ENCODE peak calls at places on chromosomes 13 and 19, in seven cellular contexts. One of them, this sample, is unnamed.

GRCh38 chr19:444677-445210 is 16.1 kb downstream of the SHC2 start:
- DNase-seq in MM.1S: no peak
- DNase-seq in substantia nigra: no peak
- DNase-seq in tibial nerve: no peak
- DNase-seq in uterus: no peak
- DNase-seq in testis: no peak
- DNase-seq in H1: no peak
- DNase-seq in this sample: no peak

GRCh38 chr13:113216165-113217056 is 7.0 kb downstream of the CUL4A start:
- DNase-seq in substantia nigra: no peak
- DNase-seq in MM.1S: no peak
- DNase-seq in testis: no peak
- DNase-seq in H1: no peak
- DNase-seq in uterus: no peak
- DNase-seq in tibial nerve: no peak
- DNase-seq in this sample: no peak

GRCh38 chr13:98653471-98653985 is 76.6 kb upstream of the STK24 start:
- DNase-seq in MM.1S: peak
- DNase-seq in H1: peak
- DNase-seq in tibial nerve: peak
- DNase-seq in uterus: peak
- DNase-seq in substantia nigra: peak
- DNase-seq in testis: peak
- DNase-seq in this sample: peak

GRCh38 chr13:112204881-112205327 is 138.0 kb downstream of the SOX1 start:
- DNase-seq in MM.1S: no peak
- DNase-seq in substantia nigra: no peak
- DNase-seq in tibial nerve: no peak
- DNase-seq in uterus: no peak
- DNase-seq in testis: no peak
- DNase-seq in H1: peak
- DNase-seq in this sample: no peak

GRCh38 chr13:31870511-31870910 is 131.2 kb downstream of the RXFP2 start:
- DNase-seq in substantia nigra: no peak
- DNase-seq in H1: no peak
- DNase-seq in uterus: no peak
- DNase-seq in MM.1S: no peak
- DNase-seq in testis: no peak
- DNase-seq in tibial nerve: no peak
- DNase-seq in this sample: no peak

GRCh38 chr19:14091885-14092462 is 1.4 kb upstream of the SAMD1 start:
- DNase-seq in substantia nigra: no peak
- DNase-seq in uterus: no peak
- DNase-seq in H1: peak
- DNase-seq in MM.1S: no peak
- DNase-seq in tibial nerve: no peak
- DNase-seq in testis: no peak
- DNase-seq in this sample: no peak

GRCh38 chr13:102589291-102589822 is 7.4 kb upstream of the TPP2 start:
- DNase-seq in H1: no peak
- DNase-seq in MM.1S: no peak
- DNase-seq in tibial nerve: no peak
- DNase-seq in uterus: no peak
- DNase-seq in testis: no peak
- DNase-seq in substantia nigra: no peak
- DNase-seq in this sample: no peak

GRCh38 chr13:98835156-98835555 is 82.7 kb upstream of the SLC15A1 start:
- DNase-seq in tibial nerve: no peak
- DNase-seq in testis: no peak
- DNase-seq in MM.1S: no peak
- DNase-seq in H1: no peak
- DNase-seq in uterus: no peak
- DNase-seq in substantia nigra: no peak
- DNase-seq in this sample: no peak

GRCh38 chr19:18590273-18591272 is 2.0 kb downstream of the REX1BD start:
- DNase-seq in substantia nigra: peak
- DNase-seq in tibial nerve: peak
- DNase-seq in H1: peak
- DNase-seq in uterus: no peak
- DNase-seq in MM.1S: no peak
- DNase-seq in testis: peak
- DNase-seq in this sample: no peak

GRCh38 chr13:100872761-100873160 is 198.2 kb upstream of the TMTC4 start:
- DNase-seq in MM.1S: no peak
- DNase-seq in tibial nerve: no peak
- DNase-seq in H1: no peak
- DNase-seq in substantia nigra: no peak
- DNase-seq in testis: no peak
- DNase-seq in uterus: no peak
- DNase-seq in this sample: no peak

GRCh38 chr19:22422220-22422619 is at the start of gene ZNF98:
- DNase-seq in MM.1S: no peak
- DNase-seq in substantia nigra: peak
- DNase-seq in H1: no peak
- DNase-seq in testis: peak
- DNase-seq in tibial nerve: no peak
- DNase-seq in uterus: peak
- DNase-seq in this sample: no peak

GRCh38 chr13:101053289-101053688 is 363.0 kb downstream of the NALCN start:
- DNase-seq in MM.1S: no peak
- DNase-seq in substantia nigra: no peak
- DNase-seq in H1: no peak
- DNase-seq in uterus: no peak
- DNase-seq in tibial nerve: no peak
- DNase-seq in testis: no peak
- DNase-seq in this sample: no peak

GRCh38 chr13:84126671-84127171 is 244.4 kb upstream of the SLITRK1 start:
- DNase-seq in uterus: no peak
- DNase-seq in substantia nigra: no peak
- DNase-seq in MM.1S: peak
- DNase-seq in testis: no peak
- DNase-seq in H1: no peak
- DNase-seq in tibial nerve: no peak
- DNase-seq in this sample: no peak

GRCh38 chr19:47035495-47036232 is 12.8 kb downstream of the TMEM160 start:
- DNase-seq in uterus: peak
- DNase-seq in H1: peak
- DNase-seq in MM.1S: peak
- DNase-seq in testis: peak
- DNase-seq in substantia nigra: peak
- DNase-seq in tibial nerve: peak
- DNase-seq in this sample: peak

GRCh38 chr19:5627395-5627904 is 4.6 kb downstream of the SAFB start:
- DNase-seq in MM.1S: no peak
- DNase-seq in H1: no peak
- DNase-seq in substantia nigra: peak
- DNase-seq in testis: peak
- DNase-seq in uterus: peak
- DNase-seq in tibial nerve: peak
- DNase-seq in this sample: no peak

GRCh38 chr19:46785054-46785979 is 3.1 kb downstream of the SLC1A5 start:
- DNase-seq in testis: no peak
- DNase-seq in MM.1S: no peak
- DNase-seq in H1: no peak
- DNase-seq in substantia nigra: no peak
- DNase-seq in tibial nerve: no peak
- DNase-seq in uterus: no peak
- DNase-seq in this sample: no peak

GRCh38 chr13:22014469-22014868 is 343.6 kb downstream of the FGF9 start:
- DNase-seq in MM.1S: no peak
- DNase-seq in tibial nerve: no peak
- DNase-seq in substantia nigra: no peak
- DNase-seq in testis: no peak
- DNase-seq in H1: no peak
- DNase-seq in uterus: no peak
- DNase-seq in this sample: peak

GRCh38 chr13:21347753-21348318 is 111.3 kb downstream of the ZDHHC20 start:
- DNase-seq in testis: no peak
- DNase-seq in tibial nerve: no peak
- DNase-seq in substantia nigra: no peak
- DNase-seq in MM.1S: no peak
- DNase-seq in uterus: no peak
- DNase-seq in H1: no peak
- DNase-seq in this sample: no peak

GRCh38 chr19:54464044-54464623 is 556 bp upstream of the LENG9 start:
- DNase-seq in tibial nerve: peak
- DNase-seq in testis: peak
- DNase-seq in substantia nigra: peak
- DNase-seq in H1: peak
- DNase-seq in MM.1S: peak
- DNase-seq in uterus: peak
- DNase-seq in this sample: peak

GRCh38 chr19:17328517-17329060 is 6.1 kb downstream of the ANO8 start:
- DNase-seq in testis: no peak
- DNase-seq in uterus: no peak
- DNase-seq in tibial nerve: no peak
- DNase-seq in substantia nigra: no peak
- DNase-seq in MM.1S: no peak
- DNase-seq in H1: peak
- DNase-seq in this sample: no peak
- H3K27ac ChIP-seq in testis: peak
- H3K27ac ChIP-seq in uterus: no peak
- H3K27ac ChIP-seq in tibial nerve: no peak
- H3K27ac ChIP-seq in substantia nigra: no peak
- H3K27ac ChIP-seq in MM.1S: no peak
- H3K27ac ChIP-seq in H1: peak
- H3K27ac ChIP-seq in this sample: peak

GRCh38 chr13:26111797-26112196 is 60.0 kb upstream of the SHISA2 start:
- DNase-seq in tibial nerve: no peak
- DNase-seq in testis: no peak
- DNase-seq in substantia nigra: no peak
- DNase-seq in H1: no peak
- DNase-seq in uterus: no peak
- DNase-seq in MM.1S: no peak
- DNase-seq in this sample: no peak
- H3K27ac ChIP-seq in tibial nerve: no peak
- H3K27ac ChIP-seq in testis: no peak
- H3K27ac ChIP-seq in substantia nigra: no peak
- H3K27ac ChIP-seq in H1: no peak
- H3K27ac ChIP-seq in uterus: no peak
- H3K27ac ChIP-seq in MM.1S: no peak
- H3K27ac ChIP-seq in this sample: no peak

GRCh38 chr13:41315466-41316047 is 4.5 kb downstream of the NAA16 start:
- DNase-seq in H1: no peak
- DNase-seq in substantia nigra: no peak
- DNase-seq in testis: no peak
- DNase-seq in MM.1S: no peak
- DNase-seq in uterus: no peak
- DNase-seq in tibial nerve: no peak
- DNase-seq in this sample: no peak

GRCh38 chr13:41310963-41311606 is at the start of gene NAA16:
- DNase-seq in H1: peak
- DNase-seq in tibial nerve: peak
- DNase-seq in uterus: peak
- DNase-seq in MM.1S: peak
- DNase-seq in testis: peak
- DNase-seq in substantia nigra: peak
- DNase-seq in this sample: peak

GRCh38 chr13:41311607-41312500 is 787 bp downstream of the NAA16 start:
- DNase-seq in MM.1S: peak
- DNase-seq in tibial nerve: no peak
- DNase-seq in H1: no peak
- DNase-seq in testis: peak
- DNase-seq in substantia nigra: peak
- DNase-seq in uterus: peak
- DNase-seq in this sample: no peak

GRCh38 chr13:41313117-41313516 is 2.0 kb downstream of the NAA16 start:
- DNase-seq in uterus: no peak
- DNase-seq in tibial nerve: no peak
- DNase-seq in H1: no peak
- DNase-seq in substantia nigra: no peak
- DNase-seq in MM.1S: no peak
- DNase-seq in testis: no peak
- DNase-seq in this sample: no peak

GRCh38 chr13:41313659-41314197 is 2.7 kb downstream of the NAA16 start:
- DNase-seq in substantia nigra: no peak
- DNase-seq in MM.1S: no peak
- DNase-seq in uterus: no peak
- DNase-seq in H1: no peak
- DNase-seq in tibial nerve: no peak
- DNase-seq in testis: no peak
- DNase-seq in this sample: no peak
- H3K27ac ChIP-seq in substantia nigra: no peak
- H3K27ac ChIP-seq in MM.1S: no peak
- H3K27ac ChIP-seq in uterus: no peak
- H3K27ac ChIP-seq in H1: no peak
- H3K27ac ChIP-seq in tibial nerve: no peak
- H3K27ac ChIP-seq in testis: no peak
- H3K27ac ChIP-seq in this sample: no peak

DNA sequence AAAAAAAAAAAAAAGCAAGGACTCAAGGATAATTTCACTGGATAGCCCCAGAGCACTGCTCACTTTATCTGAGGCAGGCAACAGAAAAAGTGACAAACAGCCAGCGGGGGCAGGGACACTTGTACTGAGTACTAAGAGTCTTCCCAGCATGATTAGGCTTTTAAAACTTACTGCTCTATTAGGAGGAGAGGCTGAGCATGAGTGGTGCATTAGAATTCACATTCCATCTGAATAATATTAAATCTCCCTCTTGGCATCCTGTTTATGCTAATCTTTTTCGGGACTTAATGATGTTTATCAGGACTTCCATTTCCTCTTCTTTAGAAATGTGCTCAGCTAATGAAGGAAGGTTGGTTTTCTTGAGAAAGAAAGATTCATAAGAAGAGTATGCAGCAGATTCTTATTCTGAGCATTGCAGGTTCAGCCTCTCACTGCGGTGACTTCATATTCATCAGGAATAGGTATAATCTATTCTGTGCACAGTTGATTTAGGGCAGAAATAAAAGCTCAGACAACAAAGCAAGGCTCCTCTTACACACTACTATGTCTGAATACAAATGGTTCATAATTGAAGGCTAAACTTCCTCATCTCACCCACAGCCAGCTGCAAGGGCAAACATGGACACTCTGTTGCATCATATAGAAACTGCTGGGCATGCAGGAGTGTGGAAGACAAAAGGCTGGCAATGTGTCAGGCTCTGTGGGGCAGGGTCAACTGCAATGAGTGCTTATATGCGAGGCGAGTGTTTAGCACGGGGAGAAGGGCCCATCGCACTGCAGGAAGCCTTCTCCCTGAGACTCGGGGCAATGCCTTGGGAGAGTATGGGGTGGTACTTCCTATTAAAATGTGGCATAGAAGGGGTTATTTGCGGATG is 107.1 kb downstream of the KL start:
- DNase-seq in H1: no peak
- DNase-seq in uterus: no peak
- DNase-seq in substantia nigra: no peak
- DNase-seq in MM.1S: no peak
- DNase-seq in testis: peak
- DNase-seq in tibial nerve: no peak
- DNase-seq in this sample: no peak
- H3K27ac ChIP-seq in H1: no peak
- H3K27ac ChIP-seq in uterus: peak
- H3K27ac ChIP-seq in substantia nigra: peak
- H3K27ac ChIP-seq in MM.1S: no peak
- H3K27ac ChIP-seq in testis: peak
- H3K27ac ChIP-seq in tibial nerve: no peak
- H3K27ac ChIP-seq in this sample: peak

GRCh38 chr13:87810920-87811344 is 139.8 kb downstream of the SLITRK5 start:
- DNase-seq in substantia nigra: no peak
- DNase-seq in MM.1S: no peak
- DNase-seq in tibial nerve: no peak
- DNase-seq in H1: no peak
- DNase-seq in testis: peak
- DNase-seq in uterus: no peak
- DNase-seq in this sample: no peak
- H3K27ac ChIP-seq in substantia nigra: no peak
- H3K27ac ChIP-seq in MM.1S: no peak
- H3K27ac ChIP-seq in tibial nerve: no peak
- H3K27ac ChIP-seq in H1: no peak
- H3K27ac ChIP-seq in testis: no peak
- H3K27ac ChIP-seq in uterus: no peak
- H3K27ac ChIP-seq in this sample: no peak

This sample was measured in epithelial cell of prostate.